ENCODE peak calls at places on chromosome 5, in four cellular contexts. J is A549, U is breast epithelium, O is testis. L is an unnamed sample.

GRCh38 chr5:76401801-76402250 is 1.3 kb upstream of the IQGAP2 start:
- DNase-seq in O (no peak), U (no peak), J (no peak), L (no peak)

GRCh38 chr5:169880012-169880673 is 100.2 kb downstream of the INSYN2B start:
- DNase-seq in J (no peak), O (no peak), U (no peak), L (no peak)

GRCh38 chr5:170642776-170643436 is 139.1 kb downstream of the KCNIP1 start:
- DNase-seq in J (no peak), O (no peak), U (no peak), L (no peak)

GRCh38 chr5:59207416-59207815 is 624.5 kb downstream of the RAB3C start:
- DNase-seq in O (no peak), U (no peak), J (no peak), L (no peak)

GRCh38 chr5:99936911-99937310 is 598.3 kb upstream of the FAM174A start:
- DNase-seq in U (no peak), J (no peak), O (no peak), L (no peak)

GRCh38 chr5:174327317-174327864 is 281.9 kb downstream of the NSG2 start:
- DNase-seq in J (peak), O (peak), U (no peak), L (no peak)

GRCh38 chr5:124735169-124735858 is 11.1 kb downstream of the ZNF608 start:
- DNase-seq in J (no peak), O (peak), U (no peak), L (no peak)

GRCh38 chr5:32692066-32692746 is 18.9 kb upstream of the NPR3 start:
- DNase-seq in J (no peak), O (no peak), U (no peak), L (no peak)

GRCh38 chr5:126863402-126863801 is 86.5 kb downstream of the LMNB1 start:
- DNase-seq in U (no peak), O (no peak), J (no peak), L (no peak)

GRCh38 chr5:77946381-77947050 is 170.4 kb upstream of the TBCA start:
- DNase-seq in O (no peak), U (no peak), J (no peak), L (no peak)

GRCh38 chr5:18745591-18745987 is 1111.3 kb downstream of the TAF11L14 start:
- DNase-seq in U (no peak), J (peak), O (no peak), L (no peak)

GRCh38 chr5:164355267-164355830 is 849.9 kb downstream of the MAT2B start:
- DNase-seq in U (no peak), J (no peak), O (no peak), L (no peak)

GRCh38 chr5:173385832-173386360 is 57.7 kb upstream of the STC2 start:
- DNase-seq in U (no peak), O (no peak), J (no peak), L (no peak)

GRCh38 chr5:82793808-82794419 is 283.3 kb downstream of the TMEM167A start:
- DNase-seq in O (peak), U (no peak), J (peak), L (no peak)

GRCh38 chr5:140345919-140346347 is 470 bp downstream of the HBEGF start:
- DNase-seq in U (peak), J (peak), O (peak), L (peak)

GRCh38 chr5:36637516-36637915 is 31.1 kb downstream of the SLC1A3 start:
- DNase-seq in J (no peak), U (no peak), O (no peak), L (no peak)
- H3K27ac ChIP-seq in J (no peak), U (no peak), O (no peak), L (no peak)

GRCh38 chr5:147445951-147446350 is 63.9 kb downstream of the DPYSL3 start:
- DNase-seq in J (no peak), U (no peak), O (no peak), L (peak)
- H3K27ac ChIP-seq in J (no peak), U (peak), O (peak), L (no peak)

DNA sequence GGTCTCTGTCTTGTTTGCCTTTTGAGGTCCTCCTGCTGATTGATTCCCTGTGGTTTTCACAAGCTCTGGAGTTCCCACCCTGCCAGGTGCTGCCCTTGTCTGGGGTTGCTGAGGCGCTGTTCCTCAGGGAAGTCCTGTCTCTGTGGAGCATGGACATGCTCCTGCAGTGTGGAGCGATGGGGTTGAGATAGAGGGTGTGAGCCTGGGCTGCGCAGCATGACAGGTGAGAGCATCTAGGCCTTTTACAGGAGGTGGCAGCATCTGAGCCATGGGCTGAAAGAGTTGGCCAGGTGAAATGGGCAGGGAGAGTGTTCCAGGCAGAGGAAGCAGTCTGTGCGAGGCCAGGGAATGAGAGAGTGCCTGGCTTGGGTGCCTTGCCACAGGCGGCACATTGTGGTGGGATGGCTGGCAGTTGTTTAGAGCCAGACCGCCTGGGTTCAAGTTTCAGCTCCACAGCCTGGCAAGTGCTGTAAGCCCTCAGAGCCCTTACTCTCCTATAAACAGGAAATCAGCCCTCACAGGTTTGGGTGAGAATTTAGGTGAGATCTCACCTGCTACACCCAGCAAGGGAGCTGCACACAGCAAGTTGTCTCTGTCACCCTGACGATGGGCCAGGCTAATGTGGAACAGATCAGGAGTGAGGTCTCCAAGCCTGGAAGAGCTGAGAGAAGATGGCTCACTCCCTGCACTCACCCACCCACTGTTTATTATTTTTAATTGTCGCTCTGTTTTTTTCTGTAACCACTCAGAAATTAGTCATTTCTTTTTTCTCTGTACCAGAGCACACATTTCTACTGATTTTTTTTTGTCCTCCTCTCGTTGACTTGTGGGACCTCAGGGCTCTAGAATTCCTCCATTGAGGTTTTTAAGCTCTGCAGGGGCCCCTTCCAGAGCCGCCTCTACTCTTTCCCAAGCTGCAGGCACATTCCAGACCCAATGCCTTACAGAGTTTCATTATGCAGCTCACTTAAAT is 19.6 kb downstream of the TCOF1 start:
- DNase-seq in O (no peak), U (no peak), J (no peak), L (no peak)
- H3K27ac ChIP-seq in O (no peak), U (peak), J (no peak), L (no peak)

DNA sequence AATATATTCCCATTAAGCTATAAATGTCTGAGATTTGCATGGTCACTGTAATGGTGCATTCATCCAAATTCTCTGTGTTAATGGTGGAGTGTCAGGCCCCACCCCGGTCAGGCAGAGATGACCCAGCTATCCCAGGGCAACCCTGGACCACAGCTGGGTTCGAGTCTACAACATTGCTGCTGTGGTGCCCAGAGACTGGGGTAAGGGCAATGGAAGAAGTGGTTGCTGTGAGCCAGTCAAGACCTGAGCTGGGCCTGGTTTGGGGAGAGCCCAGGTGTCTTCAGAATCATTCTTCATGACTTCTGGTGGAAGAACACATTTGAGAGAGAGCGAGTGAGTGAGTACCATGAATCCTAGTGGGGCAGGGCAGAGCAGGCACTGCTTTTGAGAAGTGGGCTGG is 126.0 kb upstream of the SLC25A48 start:
- DNase-seq in J (no peak), O (no peak), U (no peak), L (no peak)
- H3K27ac ChIP-seq in J (no peak), O (no peak), U (no peak), L (no peak)